ENCODE peak calls at places on chromosome 18, in six cellular contexts. One of them, this sample, is unnamed.

GRCh38 chr18:28523758-28524475 is 347.0 kb upstream of the CDH2 start:
- DNase-seq in right lobe of liver: no peak
- DNase-seq in brain microvascular endothelial cell: no peak
- DNase-seq in lung: no peak
- DNase-seq in IMR-90: no peak
- DNase-seq in upper lobe of left lung: no peak
- DNase-seq in this sample: no peak

GRCh38 chr18:48874233-48874632 is 76.5 kb downstream of the SMAD7 start:
- DNase-seq in right lobe of liver: no peak
- DNase-seq in brain microvascular endothelial cell: no peak
- DNase-seq in lung: no peak
- DNase-seq in IMR-90: no peak
- DNase-seq in upper lobe of left lung: no peak
- DNase-seq in this sample: no peak

GRCh38 chr18:49226935-49227334 is 233.5 kb downstream of the DYM start:
- DNase-seq in right lobe of liver: no peak
- DNase-seq in brain microvascular endothelial cell: no peak
- DNase-seq in lung: no peak
- DNase-seq in IMR-90: no peak
- DNase-seq in upper lobe of left lung: no peak
- DNase-seq in this sample: no peak

GRCh38 chr18:59985289-59985688 is 85.5 kb downstream of the PMAIP1 start:
- DNase-seq in right lobe of liver: no peak
- DNase-seq in brain microvascular endothelial cell: no peak
- DNase-seq in lung: no peak
- DNase-seq in IMR-90: no peak
- DNase-seq in upper lobe of left lung: no peak
- DNase-seq in this sample: no peak

GRCh38 chr18:67260841-67261240 is 255.7 kb downstream of the DSEL start:
- DNase-seq in right lobe of liver: no peak
- DNase-seq in brain microvascular endothelial cell: peak; percentile 28
- DNase-seq in lung: no peak
- DNase-seq in IMR-90: peak; percentile 29
- DNase-seq in upper lobe of left lung: no peak
- DNase-seq in this sample: no peak

GRCh38 chr18:10378688-10379465 is 75.6 kb upstream of the APCDD1 start:
- DNase-seq in right lobe of liver: no peak
- DNase-seq in brain microvascular endothelial cell: no peak
- DNase-seq in lung: no peak
- DNase-seq in IMR-90: peak; percentile 78
- DNase-seq in upper lobe of left lung: no peak
- DNase-seq in this sample: no peak

GRCh38 chr18:55095579-55095978 is 136.3 kb upstream of the CCDC68 start:
- DNase-seq in right lobe of liver: no peak
- DNase-seq in brain microvascular endothelial cell: no peak
- DNase-seq in lung: no peak
- DNase-seq in IMR-90: no peak
- DNase-seq in upper lobe of left lung: no peak
- DNase-seq in this sample: no peak

GRCh38 chr18:50169149-50169548 is 25.8 kb downstream of the MYO5B start:
- DNase-seq in right lobe of liver: no peak
- DNase-seq in brain microvascular endothelial cell: no peak
- DNase-seq in lung: no peak
- DNase-seq in IMR-90: no peak
- DNase-seq in upper lobe of left lung: no peak
- DNase-seq in this sample: no peak

GRCh38 chr18:48640566-48641270 is 101.9 kb downstream of the CTIF start:
- DNase-seq in right lobe of liver: peak; percentile 11
- DNase-seq in brain microvascular endothelial cell: peak; percentile 35
- DNase-seq in lung: no peak
- DNase-seq in IMR-90: peak; percentile 72
- DNase-seq in upper lobe of left lung: no peak
- DNase-seq in this sample: no peak

GRCh38 chr18:70256184-70256583 is 32.7 kb upstream of the SOCS6 start:
- DNase-seq in right lobe of liver: no peak
- DNase-seq in brain microvascular endothelial cell: no peak
- DNase-seq in lung: no peak
- DNase-seq in IMR-90: no peak
- DNase-seq in upper lobe of left lung: no peak
- DNase-seq in this sample: no peak

GRCh38 chr18:71529708-71530303 is 1014.3 kb downstream of the CBLN2 start:
- DNase-seq in right lobe of liver: no peak
- DNase-seq in brain microvascular endothelial cell: peak; percentile 14
- DNase-seq in lung: no peak
- DNase-seq in IMR-90: no peak
- DNase-seq in upper lobe of left lung: no peak
- DNase-seq in this sample: no peak

GRCh38 chr18:36469471-36469870 is 172.0 kb downstream of the FHOD3 start:
- DNase-seq in right lobe of liver: no peak
- DNase-seq in brain microvascular endothelial cell: no peak
- DNase-seq in lung: no peak
- DNase-seq in IMR-90: no peak
- DNase-seq in upper lobe of left lung: no peak
- DNase-seq in this sample: no peak

GRCh38 chr18:9902832-9903231 is 11.0 kb upstream of the VAPA start:
- DNase-seq in right lobe of liver: no peak
- DNase-seq in brain microvascular endothelial cell: no peak
- DNase-seq in lung: no peak
- DNase-seq in IMR-90: no peak
- DNase-seq in upper lobe of left lung: peak; percentile 50
- DNase-seq in this sample: no peak

GRCh38 chr18:43192408-43192807 is 76.9 kb upstream of the RIT2 start:
- DNase-seq in right lobe of liver: no peak
- DNase-seq in brain microvascular endothelial cell: peak; percentile 39
- DNase-seq in lung: no peak
- DNase-seq in IMR-90: no peak
- DNase-seq in upper lobe of left lung: no peak
- DNase-seq in this sample: no peak

GRCh38 chr18:48412339-48412929 is 3.3 kb upstream of the ZBTB7C start:
- DNase-seq in right lobe of liver: no peak
- DNase-seq in brain microvascular endothelial cell: no peak
- DNase-seq in lung: no peak
- DNase-seq in IMR-90: no peak
- DNase-seq in upper lobe of left lung: no peak
- DNase-seq in this sample: no peak

GRCh38 chr18:76823574-76823973 is 1.2 kb downstream of the ZNF236 start:
- DNase-seq in right lobe of liver: peak; percentile 48
- DNase-seq in brain microvascular endothelial cell: no peak
- DNase-seq in lung: no peak
- DNase-seq in IMR-90: peak; percentile 15
- DNase-seq in upper lobe of left lung: peak; percentile 87
- DNase-seq in this sample: no peak

GRCh38 chr18:67386028-67386427 is 130.5 kb downstream of the DSEL start:
- DNase-seq in right lobe of liver: no peak
- DNase-seq in brain microvascular endothelial cell: peak; percentile 23
- DNase-seq in lung: no peak
- DNase-seq in IMR-90: peak; percentile 48
- DNase-seq in upper lobe of left lung: no peak
- DNase-seq in this sample: no peak

GRCh38 chr18:22515250-22515649 is 97.5 kb upstream of the CTAGE1 start:
- DNase-seq in right lobe of liver: no peak
- DNase-seq in brain microvascular endothelial cell: no peak
- DNase-seq in lung: no peak
- DNase-seq in IMR-90: no peak
- DNase-seq in upper lobe of left lung: no peak
- DNase-seq in this sample: no peak

GRCh38 chr18:60172030-60172429 is 200.5 kb downstream of the MC4R start:
- DNase-seq in right lobe of liver: no peak
- DNase-seq in brain microvascular endothelial cell: no peak
- DNase-seq in lung: no peak
- DNase-seq in IMR-90: no peak
- DNase-seq in upper lobe of left lung: no peak
- DNase-seq in this sample: no peak

GRCh38 chr18:32310119-32310518 is 120.3 kb downstream of the MEP1B start:
- DNase-seq in right lobe of liver: no peak
- DNase-seq in brain microvascular endothelial cell: peak; percentile 58
- DNase-seq in lung: no peak
- DNase-seq in IMR-90: peak; percentile 89
- DNase-seq in upper lobe of left lung: no peak
- DNase-seq in this sample: no peak

GRCh38 chr18:73352546-73352945 is 484.8 kb upstream of the NETO1 start:
- DNase-seq in right lobe of liver: no peak
- DNase-seq in brain microvascular endothelial cell: no peak
- DNase-seq in lung: no peak
- DNase-seq in IMR-90: peak; percentile 2
- DNase-seq in upper lobe of left lung: no peak
- DNase-seq in this sample: no peak

GRCh38 chr18:62386616-62387015 is 61.5 kb downstream of the TNFRSF11A start:
- DNase-seq in right lobe of liver: no peak
- DNase-seq in brain microvascular endothelial cell: no peak
- DNase-seq in lung: no peak
- DNase-seq in IMR-90: no peak
- DNase-seq in upper lobe of left lung: no peak
- DNase-seq in this sample: no peak

GRCh38 chr18:49731860-49732311 is 81.4 kb downstream of the ACAA2 start:
- DNase-seq in right lobe of liver: no peak
- DNase-seq in brain microvascular endothelial cell: no peak
- DNase-seq in lung: no peak
- DNase-seq in IMR-90: no peak
- DNase-seq in upper lobe of left lung: no peak
- DNase-seq in this sample: no peak

GRCh38 chr18:12334280-12335262 is 26.5 kb downstream of the TUBB6 start:
- DNase-seq in right lobe of liver: no peak
- DNase-seq in brain microvascular endothelial cell: no peak
- DNase-seq in lung: no peak
- DNase-seq in IMR-90: no peak
- DNase-seq in upper lobe of left lung: no peak
- DNase-seq in this sample: peak; percentile 16
- H3K4me3 ChIP-seq in right lobe of liver: no peak overlapping the region
- H3K4me3 ChIP-seq in brain microvascular endothelial cell: no peak overlapping the region
- H3K4me3 ChIP-seq in lung: no peak overlapping the region
- H3K4me3 ChIP-seq in IMR-90: no peak overlapping the region
- H3K4me3 ChIP-seq in upper lobe of left lung: no peak overlapping the region
- H3K4me3 ChIP-seq in this sample: no peak overlapping the region

GRCh38 chr18:13611616-13612110 is 114.7 kb downstream of the FAM210A start:
- DNase-seq in right lobe of liver: no peak
- DNase-seq in brain microvascular endothelial cell: peak; percentile 14
- DNase-seq in lung: no peak
- DNase-seq in IMR-90: peak; percentile 9
- DNase-seq in upper lobe of left lung: peak; percentile 85
- DNase-seq in this sample: peak; percentile 85

GRCh38 chr18:13610517-13610916 is 115.8 kb downstream of the FAM210A start:
- DNase-seq in right lobe of liver: no peak
- DNase-seq in brain microvascular endothelial cell: no peak
- DNase-seq in lung: no peak
- DNase-seq in IMR-90: no peak
- DNase-seq in upper lobe of left lung: no peak
- DNase-seq in this sample: peak; percentile 86

GRCh38 chr18:13612111-13612997 is 114.0 kb downstream of the FAM210A start:
- DNase-seq in right lobe of liver: no peak
- DNase-seq in brain microvascular endothelial cell: no peak
- DNase-seq in lung: no peak
- DNase-seq in IMR-90: no peak
- DNase-seq in upper lobe of left lung: no peak
- DNase-seq in this sample: no peak

GRCh38 chr18:13613099-13613498 is 113.3 kb downstream of the FAM210A start:
- DNase-seq in right lobe of liver: no peak
- DNase-seq in brain microvascular endothelial cell: no peak
- DNase-seq in lung: no peak
- DNase-seq in IMR-90: no peak
- DNase-seq in upper lobe of left lung: no peak
- DNase-seq in this sample: no peak

DNA sequence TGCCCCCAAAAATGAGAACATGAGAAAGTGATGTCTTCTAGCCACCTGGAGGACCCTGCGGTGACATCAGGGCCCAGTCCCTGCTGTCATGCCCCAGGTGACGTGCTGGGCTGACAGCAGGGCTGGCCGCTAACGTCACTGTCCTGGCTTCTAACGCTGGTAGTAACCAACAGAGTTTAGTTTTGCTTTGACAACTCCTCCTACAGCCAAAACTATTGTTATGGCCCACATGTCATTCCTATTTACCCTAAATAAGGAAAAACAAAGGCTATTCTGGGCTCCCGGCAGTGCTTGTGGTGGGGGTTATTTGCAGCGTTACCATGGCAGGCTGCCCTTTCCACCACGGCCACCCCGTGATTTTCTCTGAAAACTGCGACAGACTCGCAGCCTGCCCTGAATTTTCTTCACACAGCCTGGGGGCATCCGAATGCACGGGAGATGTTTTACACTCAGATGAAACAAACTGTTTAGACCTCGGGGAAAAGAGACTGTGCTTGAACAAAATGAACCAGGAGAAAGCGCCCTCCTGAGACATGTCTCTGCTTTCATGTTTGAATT is 115.2 kb downstream of the FAM210A start:
- DNase-seq in right lobe of liver: no peak
- DNase-seq in brain microvascular endothelial cell: peak; percentile 66
- DNase-seq in lung: no peak
- DNase-seq in IMR-90: peak; percentile 13
- DNase-seq in upper lobe of left lung: peak; percentile 71
- DNase-seq in this sample: no peak
- H3K27ac ChIP-seq in right lobe of liver: no peak overlapping the region
- H3K27ac ChIP-seq in brain microvascular endothelial cell: no peak overlapping the region
- H3K27ac ChIP-seq in lung: peak overlapping the region; percentile 68
- H3K27ac ChIP-seq in IMR-90: no peak overlapping the region
- H3K27ac ChIP-seq in upper lobe of left lung: peak overlapping the region; percentile 56
- H3K27ac ChIP-seq in this sample: peak overlapping the region; percentile 74

DNA sequence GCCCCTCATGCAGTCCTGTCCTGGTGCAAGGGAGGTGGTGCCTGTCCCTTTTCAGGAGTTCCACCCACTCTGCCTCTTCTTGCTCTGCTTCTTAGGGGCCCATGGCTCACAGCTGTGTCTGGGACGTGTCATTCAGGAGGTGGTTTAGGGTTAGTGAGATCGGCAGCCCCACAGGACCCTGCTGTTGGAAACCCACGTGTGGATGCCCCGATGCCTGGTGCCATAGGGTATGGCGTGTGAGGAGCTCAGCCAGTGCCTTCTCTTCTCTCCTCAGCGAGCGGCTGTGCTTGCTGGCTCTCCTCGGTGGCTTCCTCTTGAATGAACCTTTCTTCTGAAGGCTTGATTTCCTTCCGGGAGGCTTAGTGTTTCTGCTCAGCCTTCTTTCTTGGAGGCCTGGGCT is 55.2 kb downstream of the LDLRAD4 start:
- DNase-seq in right lobe of liver: no peak
- DNase-seq in brain microvascular endothelial cell: no peak
- DNase-seq in lung: no peak
- DNase-seq in IMR-90: no peak
- DNase-seq in upper lobe of left lung: no peak
- DNase-seq in this sample: peak; percentile 84
- H3K4me3 ChIP-seq in right lobe of liver: no peak overlapping the region
- H3K4me3 ChIP-seq in brain microvascular endothelial cell: no peak overlapping the region
- H3K4me3 ChIP-seq in lung: no peak overlapping the region
- H3K4me3 ChIP-seq in IMR-90: no peak overlapping the region
- H3K4me3 ChIP-seq in upper lobe of left lung: no peak overlapping the region
- H3K4me3 ChIP-seq in this sample: no peak overlapping the region

GRCh38 chr18:74392323-74392722 is 64.8 kb downstream of the DIPK1C start:
- DNase-seq in right lobe of liver: no peak
- DNase-seq in brain microvascular endothelial cell: no peak
- DNase-seq in lung: no peak
- DNase-seq in IMR-90: no peak
- DNase-seq in upper lobe of left lung: no peak
- DNase-seq in this sample: no peak
- H3K27ac ChIP-seq in right lobe of liver: no peak overlapping the region
- H3K27ac ChIP-seq in brain microvascular endothelial cell: no peak overlapping the region
- H3K27ac ChIP-seq in lung: no peak overlapping the region
- H3K27ac ChIP-seq in IMR-90: no peak overlapping the region
- H3K27ac ChIP-seq in upper lobe of left lung: no peak overlapping the region
- H3K27ac ChIP-seq in this sample: no peak overlapping the region

GRCh38 chr18:23756590-23757540 is 67.6 kb downstream of the LAMA3 start:
- DNase-seq in right lobe of liver: no peak
- DNase-seq in brain microvascular endothelial cell: no peak
- DNase-seq in lung: no peak
- DNase-seq in IMR-90: no peak
- DNase-seq in upper lobe of left lung: peak; percentile 44
- DNase-seq in this sample: no peak
- H3K4me3 ChIP-seq in right lobe of liver: no peak overlapping the region
- H3K4me3 ChIP-seq in brain microvascular endothelial cell: no peak overlapping the region
- H3K4me3 ChIP-seq in lung: no peak overlapping the region
- H3K4me3 ChIP-seq in IMR-90: no peak overlapping the region
- H3K4me3 ChIP-seq in upper lobe of left lung: no peak overlapping the region
- H3K4me3 ChIP-seq in this sample: no peak overlapping the region

This sample was measured in vagina.